ENCODE peak calls at places on chromosome 12, in eight cellular contexts. T is transverse colon, I is GM23338, A is SK-N-SH, Z is Panc1, Q is breast epithelium, J is GM12878, G is HepG2. F is an unnamed sample.

GRCh38 chr12:93530358-93530757 is 42.1 kb upstream of the SOCS2 start:
- DNase-seq in T (no peak), I (no peak), A (no peak), Z (no peak), Q (no peak), J (no peak), G (no peak), F (no peak)

GRCh38 chr12:123660328-123660727 is 10.6 kb upstream of the TCTN2 start:
- DNase-seq in T (no peak), I (no peak), A (no peak), Z (peak), Q (no peak), J (no peak), G (no peak), F (no peak)

GRCh38 chr12:20593611-20594010 is 101.5 kb upstream of the SLCO1C1 start:
- DNase-seq in T (no peak), I (no peak), A (no peak), Z (no peak), Q (no peak), J (no peak), G (no peak), F (no peak)

GRCh38 chr12:30988887-30989286 is 62.3 kb downstream of the TSPAN11 start:
- DNase-seq in T (peak), I (no peak), A (no peak), Z (no peak), Q (no peak), J (no peak), G (no peak), F (no peak)

GRCh38 chr12:116525418-116526001 is 33.7 kb upstream of the MAP1LC3B2 start:
- DNase-seq in T (peak), I (peak), A (no peak), Z (no peak), Q (peak), J (no peak), G (no peak), F (no peak)

GRCh38 chr12:102483466-102483865 is 3.1 kb upstream of the IGF1 start:
- DNase-seq in T (no peak), I (no peak), A (no peak), Z (no peak), Q (no peak), J (peak), G (no peak), F (no peak)

GRCh38 chr12:16238661-16239060 is 38.8 kb downstream of the SLC15A5 start:
- DNase-seq in T (no peak), I (no peak), A (no peak), Z (no peak), Q (no peak), J (no peak), G (no peak), F (no peak)

GRCh38 chr12:27332407-27333310 is at the start of gene BMAL2:
- DNase-seq in T (peak), I (peak), A (peak), Z (no peak), Q (no peak), J (no peak), G (peak), F (peak)

GRCh38 chr12:117063162-117063911 is 35.9 kb downstream of the TESC start:
- DNase-seq in T (peak), I (peak), A (no peak), Z (no peak), Q (no peak), J (peak), G (no peak), F (peak)

GRCh38 chr12:129483494-129483893 is 420.3 kb downstream of the TMEM132D start:
- DNase-seq in T (no peak), I (no peak), A (no peak), Z (no peak), Q (no peak), J (no peak), G (no peak), F (no peak)

GRCh38 chr12:27504506-27504905 is 19.5 kb upstream of the PPFIBP1 start:
- DNase-seq in T (no peak), I (no peak), A (no peak), Z (no peak), Q (no peak), J (no peak), G (no peak), F (no peak)

GRCh38 chr12:131049002-131049401 is 95.3 kb downstream of the ADGRD1 start:
- DNase-seq in T (no peak), I (no peak), A (no peak), Z (no peak), Q (peak), J (no peak), G (no peak), F (no peak)

GRCh38 chr12:98646165-98646764 is 1.2 kb downstream of the APAF1 start:
- DNase-seq in T (no peak), I (no peak), A (no peak), Z (no peak), Q (no peak), J (no peak), G (peak), F (peak)

GRCh38 chr12:118850244-118850825 is 131.0 kb upstream of the SRRM4 start:
- DNase-seq in T (peak), I (peak), A (peak), Z (no peak), Q (no peak), J (no peak), G (peak), F (peak)

GRCh38 chr12:8057839-8058238 is 8.3 kb downstream of the C3AR1 start:
- DNase-seq in T (no peak), I (no peak), A (no peak), Z (no peak), Q (no peak), J (no peak), G (no peak), F (peak)

GRCh38 chr12:48956279-48957140 is 777 bp downstream of the ARF3 start:
- DNase-seq in T (peak), I (peak), A (peak), Z (no peak), Q (peak), J (peak), G (peak), F (peak)

GRCh38 chr12:123089125-123089524 is 61.8 kb downstream of the PITPNM2 start:
- DNase-seq in T (no peak), I (no peak), A (no peak), Z (no peak), Q (no peak), J (no peak), G (no peak), F (peak)

GRCh38 chr12:91001306-91001705 is 3.5 kb downstream of the EPYC start:
- DNase-seq in T (no peak), I (no peak), A (no peak), Z (no peak), Q (no peak), J (no peak), G (no peak), F (no peak)

GRCh38 chr12:3244219-3244750 is 167.1 kb downstream of the TSPAN9 start:
- DNase-seq in T (no peak), I (no peak), A (no peak), Z (no peak), Q (no peak), J (no peak), G (no peak), F (no peak)

GRCh38 chr12:89672589-89672979 is 36.1 kb downstream of the ATP2B1 start:
- DNase-seq in T (no peak), I (no peak), A (no peak), Z (no peak), Q (no peak), J (no peak), G (no peak), F (no peak)

GRCh38 chr12:96015672-96016071 is 19.5 kb upstream of the HAL start:
- DNase-seq in T (no peak), I (peak), A (no peak), Z (no peak), Q (no peak), J (no peak), G (no peak), F (no peak)

GRCh38 chr12:105445261-105446015 is 114.9 kb downstream of the C12orf75 start:
- DNase-seq in T (no peak), I (peak), A (no peak), Z (no peak), Q (no peak), J (no peak), G (peak), F (no peak)

GRCh38 chr12:79871621-79872020 is 63.3 kb downstream of the PPP1R12A start:
- DNase-seq in T (no peak), I (no peak), A (no peak), Z (no peak), Q (no peak), J (no peak), G (no peak), F (peak)

GRCh38 chr12:14771651-14772137 is 31.6 kb downstream of the WBP11 start:
- DNase-seq in T (no peak), I (peak), A (peak), Z (no peak), Q (no peak), J (peak), G (no peak), F (peak)

GRCh38 chr12:10901427-10901826 is 7.9 kb downstream of the TAS2R13 start:
- DNase-seq in T (no peak), I (no peak), A (no peak), Z (no peak), Q (no peak), J (no peak), G (peak), F (no peak)

GRCh38 chr12:21989819-21990412 is 48.7 kb upstream of the ABCC9 start:
- DNase-seq in T (no peak), I (peak), A (peak), Z (no peak), Q (no peak), J (no peak), G (peak), F (no peak)

GRCh38 chr12:69657376-69658137 is 41.5 kb downstream of the BEST3 start:
- DNase-seq in T (no peak), I (no peak), A (no peak), Z (no peak), Q (no peak), J (no peak), G (peak), F (no peak)

GRCh38 chr12:94460594-94460959 is 910 bp upstream of the CEP83 start:
- DNase-seq in T (no peak), I (no peak), A (no peak), Z (no peak), Q (no peak), J (no peak), G (no peak), F (no peak)

GRCh38 chr12:64706831-64707230 is 52.4 kb downstream of the GNS start:
- DNase-seq in T (no peak), I (no peak), A (no peak), Z (no peak), Q (no peak), J (no peak), G (no peak), F (no peak)

GRCh38 chr12:130162771-130163460 is 652 bp downstream of the FZD10 start:
- DNase-seq in T (no peak), I (no peak), A (peak), Z (no peak), Q (no peak), J (no peak), G (no peak), F (no peak)

GRCh38 chr12:48861111-48861510 is 4.6 kb downstream of the RND1 start:
- DNase-seq in T (no peak), I (no peak), A (no peak), Z (no peak), Q (no peak), J (no peak), G (no peak), F (no peak)

GRCh38 chr12:75739916-75740315 is 228.5 kb upstream of the KRR1 start:
- DNase-seq in T (no peak), I (no peak), A (no peak), Z (no peak), Q (no peak), J (no peak), G (no peak), F (no peak)

GRCh38 chr12:19458733-19459132 is 19.4 kb downstream of the AEBP2 start:
- DNase-seq in T (no peak), I (no peak), A (no peak), Z (no peak), Q (no peak), J (no peak), G (no peak), F (no peak)

GRCh38 chr12:109855377-109855776 is 22.2 kb upstream of the TRPV4 start:
- DNase-seq in T (no peak), I (no peak), A (no peak), Z (no peak), Q (no peak), J (no peak), G (no peak), F (no peak)

GRCh38 chr12:5503774-5504173 is 71.9 kb downstream of the NTF3 start:
- DNase-seq in T (peak), I (no peak), A (no peak), Z (no peak), Q (peak), J (no peak), G (no peak), F (no peak)

GRCh38 chr12:10621278-10621677 is 7.9 kb upstream of the MAGOHB start:
- DNase-seq in T (no peak), I (no peak), A (no peak), Z (no peak), Q (no peak), J (no peak), G (no peak), F (no peak)

GRCh38 chr12:127284021-127284420 is 982.9 kb upstream of the TMEM132C start:
- DNase-seq in T (no peak), I (no peak), A (no peak), Z (no peak), Q (no peak), J (no peak), G (no peak), F (no peak)

GRCh38 chr12:123801573-123802178 is 39.6 kb downstream of the DNAH10 start:
- DNase-seq in T (no peak), I (peak), A (no peak), Z (no peak), Q (no peak), J (no peak), G (no peak), F (no peak)

DNA sequence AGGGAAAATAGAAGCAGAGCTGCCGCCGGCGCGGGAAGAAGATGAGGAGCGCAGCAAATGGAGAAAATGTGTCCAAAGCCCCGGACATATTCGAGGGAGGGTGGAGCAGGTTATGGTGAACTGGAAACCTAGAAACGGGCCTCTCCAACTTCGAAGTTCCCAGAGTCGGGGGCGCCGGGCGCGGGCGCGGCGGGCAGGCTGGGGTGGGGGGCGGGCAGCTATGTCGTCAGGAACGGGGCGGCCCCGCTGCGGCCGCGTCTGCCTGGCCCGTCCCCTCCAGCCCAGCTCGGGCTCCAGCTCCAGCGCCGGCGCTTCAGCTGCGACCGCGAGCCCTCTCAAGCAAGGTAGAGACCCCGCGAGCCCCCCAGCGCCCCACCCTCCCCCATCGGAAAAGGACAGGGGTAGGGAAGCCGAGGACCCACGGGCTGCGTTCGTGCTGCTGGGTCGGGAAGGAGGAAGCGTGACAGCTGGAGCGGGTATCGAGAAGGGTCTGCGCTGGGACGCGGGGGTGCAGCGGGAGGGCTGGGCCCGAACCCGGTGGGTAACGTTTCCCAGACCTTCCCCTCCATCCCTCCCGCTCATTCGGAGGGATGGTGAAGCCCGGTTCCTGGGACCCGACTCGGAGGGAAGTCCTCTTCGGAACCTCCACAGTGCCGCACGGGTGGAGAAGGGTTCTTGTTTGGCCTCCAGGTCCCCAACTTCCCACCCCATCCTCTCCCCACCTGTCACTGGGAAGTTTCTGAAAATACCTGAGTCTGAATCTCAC is 1.0 kb downstream of the DGKA start:
- DNase-seq in T (peak), I (peak), A (peak), Z (no peak), Q (no peak), J (no peak), G (no peak), F (no peak)
- TF ChIP-seq POLR2AphosphoS5 in T (peak), I (no peak), A (no peak), Z (no peak), Q (peak), J (no peak), G (no peak), F (no peak)

GRCh38 chr12:81245918-81246611 is 168.2 kb downstream of the ACSS3 start:
- DNase-seq in T (no peak), I (no peak), A (no peak), Z (no peak), Q (no peak), J (no peak), G (no peak), F (no peak)
- H3K27ac ChIP-seq in T (peak), I (no peak), A (no peak), Z (no peak), Q (no peak), J (no peak), G (no peak), F (no peak)

DNA sequence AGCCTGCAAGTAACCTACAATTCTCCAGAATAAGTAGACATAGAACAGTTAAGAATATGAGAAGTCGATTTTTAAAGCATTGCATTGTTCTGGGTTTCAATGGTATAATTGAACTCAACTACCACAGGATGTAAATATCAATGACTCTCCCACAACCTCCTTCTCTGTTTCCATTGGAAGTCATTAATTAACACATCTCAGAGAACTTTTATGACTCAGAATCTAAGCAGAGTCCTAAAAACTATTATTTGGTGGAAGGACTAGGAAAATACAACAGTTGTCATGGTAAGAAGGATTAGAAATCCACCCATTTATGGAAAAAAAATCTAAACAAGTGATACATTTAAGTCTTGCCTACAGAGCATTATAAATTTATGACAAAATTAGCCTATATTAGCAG is 21.1 kb upstream of the CPNE8 start:
- DNase-seq in T (no peak), I (no peak), A (no peak), Z (no peak), Q (no peak), J (no peak), G (no peak), F (no peak)
- TF ChIP-seq POLR2AphosphoS5 in T (no peak), I (no peak), A (no peak), Z (no peak), Q (no peak), J (no peak), G (no peak), F (no peak)

GRCh38 chr12:107133462-107133861 is 40.1 kb upstream of the CRY1 start:
- DNase-seq in T (no peak), I (no peak), A (no peak), Z (no peak), Q (no peak), J (no peak), G (no peak), F (no peak)

GRCh38 chr12:107129315-107129930 is 36.1 kb upstream of the CRY1 start:
- DNase-seq in T (no peak), I (no peak), A (no peak), Z (no peak), Q (no peak), J (no peak), G (no peak), F (no peak)

GRCh38 chr12:107130830-107131760 is 37.7 kb upstream of the CRY1 start:
- DNase-seq in T (no peak), I (no peak), A (peak), Z (no peak), Q (no peak), J (no peak), G (no peak), F (no peak)

GRCh38 chr12:107134558-107134957 is 41.2 kb upstream of the CRY1 start:
- DNase-seq in T (no peak), I (peak), A (no peak), Z (no peak), Q (no peak), J (no peak), G (peak), F (peak)

GRCh38 chr12:107131832-107132616 is 38.7 kb upstream of the CRY1 start:
- DNase-seq in T (no peak), I (peak), A (peak), Z (peak), Q (no peak), J (no peak), G (peak), F (peak)
- H3K27ac ChIP-seq in T (no peak), I (no peak), A (no peak), Z (no peak), Q (no peak), J (no peak), G (no peak), F (no peak)

DNA sequence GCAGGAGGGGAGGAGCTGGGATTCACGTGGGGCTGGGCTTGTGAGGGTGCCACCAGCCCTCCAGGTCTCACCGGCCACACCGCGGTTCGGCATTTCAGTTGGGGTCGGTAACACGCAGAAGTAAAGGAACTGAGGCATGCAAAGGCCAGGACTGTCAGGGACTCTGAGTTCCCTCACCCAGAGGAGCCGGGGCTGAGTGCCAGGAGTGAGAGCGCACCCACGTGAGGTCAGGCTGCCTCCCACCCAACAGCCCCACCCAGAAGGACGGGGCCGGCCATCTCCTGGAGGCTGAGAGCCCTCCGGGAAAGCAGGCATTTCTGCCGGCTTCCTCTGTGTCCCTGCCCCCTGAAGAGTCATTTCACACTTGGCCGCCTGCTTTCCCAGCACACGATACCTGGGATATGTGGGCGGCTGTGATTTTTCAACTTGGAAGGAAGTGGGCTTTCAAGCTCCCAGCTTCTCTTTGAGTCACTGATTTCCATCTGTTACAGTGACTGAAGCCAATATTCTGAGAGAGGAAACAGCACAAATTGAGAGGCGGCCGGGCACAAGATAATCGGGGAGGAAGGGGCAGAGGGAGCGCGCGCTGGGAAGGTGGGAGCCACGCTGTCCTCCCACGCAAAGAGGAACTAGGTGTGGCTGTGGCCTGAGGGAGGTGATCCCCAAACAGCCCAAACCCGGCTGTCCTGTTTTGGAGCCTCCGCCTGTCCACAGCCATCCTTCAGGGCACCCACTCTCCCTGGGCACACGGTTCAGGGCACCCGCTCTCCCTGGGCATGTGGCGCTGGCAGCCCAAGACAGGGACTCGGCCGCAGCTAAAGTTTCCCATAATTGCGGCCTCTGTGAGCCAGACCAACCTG is 19.0 kb downstream of the GALNT9 start:
- DNase-seq in T (no peak), I (no peak), A (no peak), Z (no peak), Q (no peak), J (no peak), G (no peak), F (no peak)
- TF ChIP-seq POLR2AphosphoS5 in T (no peak), I (no peak), A (no peak), Z (no peak), Q (no peak), J (no peak), G (no peak), F (no peak)

GRCh38 chr12:120247621-120248030 is 17.9 kb downstream of the PXN start:
- DNase-seq in T (no peak), I (no peak), A (no peak), Z (no peak), Q (no peak), J (no peak), G (no peak), F (no peak)
- H3K27ac ChIP-seq in T (peak), I (no peak), A (peak), Z (peak), Q (peak), J (no peak), G (no peak), F (no peak)

GRCh38 chr12:12803186-12803585 is 10.0 kb upstream of the DDX47 start:
- DNase-seq in T (peak), I (peak), A (peak), Z (no peak), Q (peak), J (no peak), G (peak), F (peak)
- TF ChIP-seq POLR2AphosphoS5 in T (peak), I (no peak), A (peak), Z (no peak), Q (peak), J (no peak), G (no peak), F (no peak)